ENCODE peak calls at places on chromosomes 5 and 9, in five cellular contexts. One of them, this sample, is unnamed.

GRCh38 chr9:114411452-114411851 is 23.7 kb upstream of the AKNA start:
- DNase-seq in choroid plexus epithelial cell: no peak
- DNase-seq in NCI-H1092 treated with DMSO at 0.1 percent for 48 hours: no peak
- DNase-seq in hippocampal formation: no peak
- DNase-seq in SK-N-DZ: no peak
- DNase-seq in this sample: no peak

GRCh38 chr9:125805057-125805456 is 57.9 kb downstream of the PBX3 start:
- DNase-seq in choroid plexus epithelial cell: no peak
- DNase-seq in NCI-H1092 treated with DMSO at 0.1 percent for 48 hours: no peak
- DNase-seq in hippocampal formation: no peak
- DNase-seq in SK-N-DZ: no peak
- DNase-seq in this sample: peak; percentile 50

GRCh38 chr9:106860731-106861584 is 2.0 kb upstream of the ZNF462 start:
- DNase-seq in choroid plexus epithelial cell: peak; percentile 46
- DNase-seq in NCI-H1092 treated with DMSO at 0.1 percent for 48 hours: peak; percentile 72
- DNase-seq in hippocampal formation: no peak
- DNase-seq in SK-N-DZ: peak; percentile 51
- DNase-seq in this sample: peak; percentile 36

GRCh38 chr9:121169094-121169601 is 32.5 kb downstream of the RAB14 start:
- DNase-seq in choroid plexus epithelial cell: peak; percentile 48
- DNase-seq in NCI-H1092 treated with DMSO at 0.1 percent for 48 hours: no peak
- DNase-seq in hippocampal formation: no peak
- DNase-seq in SK-N-DZ: no peak
- DNase-seq in this sample: peak; percentile 27

GRCh38 chr9:129712595-129713524 is 40.0 kb downstream of the PTGES start:
- DNase-seq in choroid plexus epithelial cell: peak; percentile 64
- DNase-seq in NCI-H1092 treated with DMSO at 0.1 percent for 48 hours: no peak
- DNase-seq in hippocampal formation: no peak
- DNase-seq in SK-N-DZ: no peak
- DNase-seq in this sample: peak; percentile 34

GRCh38 chr5:173499471-173500212 is 116.8 kb downstream of the BOD1 start:
- DNase-seq in choroid plexus epithelial cell: no peak
- DNase-seq in NCI-H1092 treated with DMSO at 0.1 percent for 48 hours: peak; percentile 17
- DNase-seq in hippocampal formation: no peak
- DNase-seq in SK-N-DZ: no peak
- DNase-seq in this sample: no peak

GRCh38 chr9:27385606-27386005 is 88.7 kb upstream of the EQTN start:
- DNase-seq in choroid plexus epithelial cell: no peak
- DNase-seq in NCI-H1092 treated with DMSO at 0.1 percent for 48 hours: peak; percentile 63
- DNase-seq in hippocampal formation: no peak
- DNase-seq in SK-N-DZ: no peak
- DNase-seq in this sample: no peak

GRCh38 chr9:83299094-83299493 is 236.2 kb upstream of the RASEF start:
- DNase-seq in choroid plexus epithelial cell: peak; percentile 9
- DNase-seq in NCI-H1092 treated with DMSO at 0.1 percent for 48 hours: no peak
- DNase-seq in hippocampal formation: no peak
- DNase-seq in SK-N-DZ: no peak
- DNase-seq in this sample: no peak

GRCh38 chr5:135239461-135240282 is 159.4 kb downstream of the MACROH2A1 start:
- DNase-seq in choroid plexus epithelial cell: peak; percentile 73
- DNase-seq in NCI-H1092 treated with DMSO at 0.1 percent for 48 hours: no peak
- DNase-seq in hippocampal formation: no peak
- DNase-seq in SK-N-DZ: peak; percentile 51
- DNase-seq in this sample: no peak

GRCh38 chr9:32596936-32597335 is 24.0 kb upstream of the NDUFB6 start:
- DNase-seq in choroid plexus epithelial cell: no peak
- DNase-seq in NCI-H1092 treated with DMSO at 0.1 percent for 48 hours: no peak
- DNase-seq in hippocampal formation: no peak
- DNase-seq in SK-N-DZ: no peak
- DNase-seq in this sample: no peak

GRCh38 chr5:149913449-149914419 is 30.9 kb downstream of the PDE6A start:
- DNase-seq in choroid plexus epithelial cell: no peak
- DNase-seq in NCI-H1092 treated with DMSO at 0.1 percent for 48 hours: no peak
- DNase-seq in hippocampal formation: no peak
- DNase-seq in SK-N-DZ: no peak
- DNase-seq in this sample: no peak

GRCh38 chr9:77015291-77016048 is 4.0 kb upstream of the FOXB2 start:
- DNase-seq in choroid plexus epithelial cell: no peak
- DNase-seq in NCI-H1092 treated with DMSO at 0.1 percent for 48 hours: peak; percentile 90
- DNase-seq in hippocampal formation: no peak
- DNase-seq in SK-N-DZ: no peak
- DNase-seq in this sample: no peak

GRCh38 chr9:17134396-17134842 is 421 bp upstream of the CNTLN start:
- DNase-seq in choroid plexus epithelial cell: peak; percentile 48
- DNase-seq in NCI-H1092 treated with DMSO at 0.1 percent for 48 hours: no peak
- DNase-seq in hippocampal formation: no peak
- DNase-seq in SK-N-DZ: no peak
- DNase-seq in this sample: peak; percentile 59

GRCh38 chr9:98707158-98708102 is 1.3 kb downstream of the GABBR2 start:
- DNase-seq in choroid plexus epithelial cell: peak; percentile 80
- DNase-seq in NCI-H1092 treated with DMSO at 0.1 percent for 48 hours: peak; percentile 88
- DNase-seq in hippocampal formation: peak; percentile 27
- DNase-seq in SK-N-DZ: peak; percentile 61
- DNase-seq in this sample: peak; percentile 89

GRCh38 chr5:132270706-132271105 is 13.2 kb downstream of the PDLIM4 start:
- DNase-seq in choroid plexus epithelial cell: no peak
- DNase-seq in NCI-H1092 treated with DMSO at 0.1 percent for 48 hours: no peak
- DNase-seq in hippocampal formation: no peak
- DNase-seq in SK-N-DZ: no peak
- DNase-seq in this sample: no peak

GRCh38 chr9:23683476-23684095 is 142.5 kb downstream of the ELAVL2 start:
- DNase-seq in choroid plexus epithelial cell: no peak
- DNase-seq in NCI-H1092 treated with DMSO at 0.1 percent for 48 hours: no peak
- DNase-seq in hippocampal formation: no peak
- DNase-seq in SK-N-DZ: no peak
- DNase-seq in this sample: no peak

GRCh38 chr9:38685535-38685934 is 34.4 kb downstream of the FAM240B start:
- DNase-seq in choroid plexus epithelial cell: no peak
- DNase-seq in NCI-H1092 treated with DMSO at 0.1 percent for 48 hours: no peak
- DNase-seq in hippocampal formation: peak; percentile 41
- DNase-seq in SK-N-DZ: no peak
- DNase-seq in this sample: no peak

GRCh38 chr9:108290839-108291585 is 564.8 kb downstream of the ACTL7B start:
- DNase-seq in choroid plexus epithelial cell: no peak
- DNase-seq in NCI-H1092 treated with DMSO at 0.1 percent for 48 hours: no peak
- DNase-seq in hippocampal formation: no peak
- DNase-seq in SK-N-DZ: no peak
- DNase-seq in this sample: no peak

GRCh38 chr5:5585751-5586341 is 163.4 kb downstream of the ICE1 start:
- DNase-seq in choroid plexus epithelial cell: peak; percentile 0
- DNase-seq in NCI-H1092 treated with DMSO at 0.1 percent for 48 hours: no peak
- DNase-seq in hippocampal formation: no peak
- DNase-seq in SK-N-DZ: no peak
- DNase-seq in this sample: no peak

GRCh38 chr5:150649108-150649827 is 8.8 kb downstream of the SYNPO start:
- DNase-seq in choroid plexus epithelial cell: no peak
- DNase-seq in NCI-H1092 treated with DMSO at 0.1 percent for 48 hours: no peak
- DNase-seq in hippocampal formation: no peak
- DNase-seq in SK-N-DZ: no peak
- DNase-seq in this sample: no peak

GRCh38 chr9:101371813-101372212 is 13.0 kb downstream of the BAAT start:
- DNase-seq in choroid plexus epithelial cell: no peak
- DNase-seq in NCI-H1092 treated with DMSO at 0.1 percent for 48 hours: no peak
- DNase-seq in hippocampal formation: no peak
- DNase-seq in SK-N-DZ: no peak
- DNase-seq in this sample: no peak

GRCh38 chr5:44952376-44952775 is 143.6 kb downstream of the MRPS30 start:
- DNase-seq in choroid plexus epithelial cell: peak; percentile 52
- DNase-seq in NCI-H1092 treated with DMSO at 0.1 percent for 48 hours: peak; percentile 28
- DNase-seq in hippocampal formation: no peak
- DNase-seq in SK-N-DZ: peak; percentile 27
- DNase-seq in this sample: peak; percentile 31

This sample was measured in fibroblast of pulmonary artery.